ENCODE peak calls at places on chromosome 2, in four cellular contexts. P is neural progenitor cell, U is NB4, F is right lobe of liver. S is an unnamed sample.
A peak's percentile ranks its signal among the peaks of the same experiment; 100 is the strongest.

GRCh38 chr2:240463274-240463865 is 27.9 kb downstream of the GPC1 start:
- DNase-seq in P (no peak), U (no peak), F (peak; percentile 52), S (peak; percentile 15)

GRCh38 chr2:42102606-42103450 is 55.0 kb downstream of the PKDCC start:
- DNase-seq in P (peak; percentile 89), U (no peak), F (peak; percentile 80), S (peak; percentile 54)

GRCh38 chr2:235695602-235695895 is 201.7 kb downstream of the AGAP1 start:
- DNase-seq in P (no peak), U (no peak), F (no peak), S (no peak)

GRCh38 chr2:219398721-219399333 is 11.1 kb upstream of the DNPEP start:
- DNase-seq in P (no peak), U (no peak), F (peak; percentile 54), S (no peak)

GRCh38 chr2:172428841-172429173 is 1.4 kb downstream of the ITGA6 start:
- DNase-seq in P (no peak), U (no peak), F (no peak), S (no peak)

GRCh38 chr2:237601453-237602116 is 11.1 kb upstream of the RAB17 start:
- DNase-seq in P (peak; percentile 71), U (no peak), F (no peak), S (no peak)

GRCh38 chr2:40531359-40531758 is 79.5 kb upstream of the SLC8A1 start:
- DNase-seq in P (no peak), U (no peak), F (no peak), S (no peak)

GRCh38 chr2:119827866-119828507 is 68.3 kb downstream of the PTPN4 start:
- DNase-seq in P (no peak), U (no peak), F (no peak), S (no peak)

GRCh38 chr2:24233321-24233720 is 58.5 kb downstream of the FAM228A start:
- DNase-seq in P (no peak), U (peak; percentile 15), F (no peak), S (no peak)

GRCh38 chr2:101820519-101820918 is 123.0 kb downstream of the MAP4K4 start:
- DNase-seq in P (no peak), U (peak; percentile 55), F (no peak), S (no peak)

GRCh38 chr2:238793351-238793750 is 54.5 kb upstream of the TWIST2 start:
- DNase-seq in P (no peak), U (no peak), F (no peak), S (no peak)

GRCh38 chr2:200635251-200635650 is 49.4 kb downstream of the AOX1 start:
- DNase-seq in P (no peak), U (peak; percentile 93), F (no peak), S (no peak)

GRCh38 chr2:240958366-240959213 is 39.8 kb upstream of the SNED1 start:
- DNase-seq in P (no peak), U (no peak), F (no peak), S (peak; percentile 12)

GRCh38 chr2:69521747-69522146 is 84.5 kb upstream of the NFU1 start:
- DNase-seq in P (no peak), U (no peak), F (no peak), S (no peak)

GRCh38 chr2:69525261-69525660 is 88.0 kb upstream of the NFU1 start:
- DNase-seq in P (no peak), U (no peak), F (no peak), S (no peak)

GRCh38 chr2:69518836-69519235 is 81.6 kb upstream of the NFU1 start:
- DNase-seq in P (peak; percentile 48), U (no peak), F (no peak), S (no peak)

GRCh38 chr2:69524799-69525198 is 87.6 kb upstream of the NFU1 start:
- DNase-seq in P (peak; percentile 43), U (no peak), F (no peak), S (no peak)
- TF ChIP-seq CTCF in P (no peak), U (no peak), F (no peak), S (no peak)

GRCh38 chr2:43224131-43224570 is 2.3 kb downstream of the ZFP36L2 start:
- DNase-seq in P (peak; percentile 91), U (peak; percentile 91), F (peak; percentile 82), S (peak; percentile 66)
- TF ChIP-seq CTCF in P (peak; percentile 64), U (peak; percentile 26), F (peak; percentile 11), S (no peak)

GRCh38 chr2:45001629-45002385 is 7.4 kb downstream of the SIX2 start:
- DNase-seq in P (peak; percentile 33), U (no peak), F (no peak), S (no peak)
- TF ChIP-seq CTCF in P (peak; percentile 35), U (peak; percentile 13), F (no peak), S (no peak)

GRCh38 chr2:64471616-64472015 is 17.7 kb downstream of the LGALSL start:
- DNase-seq in P (no peak), U (no peak), F (no peak), S (no peak)
- TF ChIP-seq CTCF in P (no peak), U (no peak), F (no peak), S (no peak)

GRCh38 chr2:76050196-76050595 is 339.5 kb upstream of the GCFC2 start:
- DNase-seq in P (peak; percentile 8), U (no peak), F (no peak), S (no peak)
- TF ChIP-seq CTCF in P (peak; percentile 31), U (no peak), F (no peak), S (no peak)

GRCh38 chr2:54455584-54456525 is at the start of gene SPTBN1:
- DNase-seq in P (peak; percentile 92), U (peak; percentile 72), F (peak; percentile 94), S (peak; percentile 96)
- TF ChIP-seq CTCF in P (no peak), U (no peak), F (no peak), S (no peak)

GRCh38 chr2:13745324-13745723 is 887.2 kb upstream of the LRATD1 start:
- DNase-seq in P (peak; percentile 18), U (no peak), F (no peak), S (no peak)
- TF ChIP-seq CTCF in P (no peak), U (no peak), F (no peak), S (no peak)

S was measured in testis.